ENCODE peak calls at places on chromosomes 1 and 21, in eight cellular contexts. T is heart left ventricle; W is EL; F is H9; Z is NCI-H2081; A is endothelial cell of umbilical vein; P is activated CD4-positive, alpha-beta T cell treated with anti-CD3 and anti-CD28 coated beads, Interleukin-2, amount 50 U/mL, for 1 hour; H is brain pericyte. G is an unnamed sample.

GRCh38 chr21:19011448-19011847 is 607.9 kb upstream of the TMPRSS15 start:
- DNase-seq in T (peak; percentile 22), W (no peak), F (no peak), Z (no peak), A (no peak), P (no peak), H (no peak), G (no peak)

GRCh38 chr1:201414051-201414738 is 7.3 kb downstream of the TNNI1 start:
- DNase-seq in T (no peak), W (no peak), F (no peak), Z (no peak), A (no peak), P (no peak), H (no peak), G (no peak)

GRCh38 chr1:225834417-225835329 is 24.7 kb downstream of the EPHX1 start:
- DNase-seq in T (peak; percentile 59), W (no peak), F (no peak), Z (peak; percentile 80), A (no peak), P (no peak), H (no peak), G (peak; percentile 63)

GRCh38 chr1:23598424-23598823 is 39.1 kb upstream of the ID3 start:
- DNase-seq in T (no peak), W (no peak), F (peak; percentile 97), Z (peak; percentile 95), A (no peak), P (no peak), H (no peak), G (no peak)

GRCh38 chr1:178254433-178254832 is 160.5 kb downstream of the RASAL2 start:
- DNase-seq in T (no peak), W (no peak), F (no peak), Z (no peak), A (no peak), P (no peak), H (no peak), G (no peak)

GRCh38 chr1:168083456-168084325 is 53.0 kb downstream of the GPR161 start:
- DNase-seq in T (no peak), W (no peak), F (no peak), Z (no peak), A (no peak), P (no peak), H (no peak), G (no peak)

GRCh38 chr1:226082959-226083302 is 20.4 kb downstream of the H3-3A start:
- DNase-seq in T (peak; percentile 56), W (peak; percentile 63), F (peak; percentile 58), Z (no peak), A (peak; percentile 51), P (no peak), H (no peak), G (peak; percentile 67)

GRCh38 chr1:200641175-200641489 is 20.6 kb upstream of the KIF14 start:
- DNase-seq in T (no peak), W (no peak), F (no peak), Z (no peak), A (peak; percentile 11), P (no peak), H (no peak), G (no peak)

GRCh38 chr1:155117610-155118009 is 10.1 kb upstream of the EFNA1 start:
- DNase-seq in T (no peak), W (no peak), F (no peak), Z (no peak), A (no peak), P (no peak), H (no peak), G (no peak)

GRCh38 chr21:25895565-25896205 is 160.9 kb downstream of the GABPA start:
- DNase-seq in T (no peak), W (peak; percentile 46), F (no peak), Z (peak; percentile 77), A (peak; percentile 70), P (no peak), H (no peak), G (no peak)

GRCh38 chr21:38244885-38245869 is 11.6 kb upstream of the KCNJ15 start:
- DNase-seq in T (no peak), W (peak; percentile 97), F (no peak), Z (no peak), A (peak; percentile 33), P (peak; percentile 50), H (no peak), G (no peak)

GRCh38 chr1:160777486-160778089 is 18.4 kb upstream of the LY9 start:
- DNase-seq in T (no peak), W (peak; percentile 17), F (peak; percentile 66), Z (peak; percentile 17), A (peak; percentile 9), P (peak; percentile 42), H (no peak), G (peak; percentile 11)

G was measured in thyroid gland.